ENCODE peak calls at places on chromosomes 6 and 20, in nine cellular contexts. M, R, N, L, O, S, E, V and H are unnamed samples.

GRCh38 chr20:45036044-45036755 is 64.7 kb downstream of the KCNS1 start:
- DNase-seq in R (no peak), E (no peak), S (no peak), N (no peak), L (peak), V (no peak), M (no peak), O (no peak), H (peak)

GRCh38 chr6:109454483-109455160 is 950 bp downstream of the MICAL1 start:
- DNase-seq in S (peak), O (peak), R (no peak), N (peak), V (no peak), E (peak), L (peak), M (peak), H (no peak)

GRCh38 chr20:1005452-1006027 is 3.4 kb upstream of the RSPO4 start:
- DNase-seq in O (no peak), L (peak), E (no peak), M (no peak), S (no peak), N (no peak), R (no peak), V (peak), H (peak)

GRCh38 chr6:15066433-15067337 is 179.2 kb upstream of the JARID2 start:
- DNase-seq in E (peak), O (peak), M (no peak), L (peak), N (peak), V (no peak), R (peak), S (peak), H (peak)

GRCh38 chr6:53418288-53418687 is 69.5 kb upstream of the ELOVL5 start:
- DNase-seq in M (no peak), R (no peak), N (no peak), L (no peak), O (no peak), E (no peak), V (no peak), S (no peak), H (no peak)

GRCh38 chr6:42440027-42440426 is 11.7 kb downstream of the TRERF1 start:
- DNase-seq in N (no peak), O (no peak), V (no peak), S (no peak), E (no peak), L (peak), R (peak), M (no peak), H (no peak)

GRCh38 chr6:119020597-119021561 is 57.6 kb downstream of the FAM184A start:
- DNase-seq in V (no peak), N (no peak), S (no peak), L (no peak), E (no peak), O (no peak), M (no peak), R (no peak), H (no peak)

GRCh38 chr6:134446228-134446848 is 128.4 kb upstream of the SGK1 start:
- DNase-seq in V (no peak), O (no peak), N (no peak), L (peak), M (no peak), R (no peak), E (no peak), S (no peak), H (peak)

GRCh38 chr6:21915707-21916399 is 322.3 kb downstream of the SOX4 start:
- DNase-seq in S (no peak), E (no peak), M (no peak), V (no peak), R (no peak), O (no peak), L (peak), N (no peak), H (peak)
- H3K4me3 ChIP-seq in S (no peak), E (no peak), M (no peak), V (no peak), R (no peak), O (no peak), L (no peak), N (no peak), H (no peak)

GRCh38 chr6:148465011-148465335 is 122.3 kb downstream of the SASH1 start:
- DNase-seq in N (no peak), M (no peak), L (no peak), O (no peak), V (no peak), E (no peak), S (no peak), R (no peak), H (no peak)
- TF ChIP-seq CTCF in N (no peak), M (peak), L (no peak), O (no peak), V (no peak), E (no peak), S (no peak), R (no peak), H (no peak)

DNA sequence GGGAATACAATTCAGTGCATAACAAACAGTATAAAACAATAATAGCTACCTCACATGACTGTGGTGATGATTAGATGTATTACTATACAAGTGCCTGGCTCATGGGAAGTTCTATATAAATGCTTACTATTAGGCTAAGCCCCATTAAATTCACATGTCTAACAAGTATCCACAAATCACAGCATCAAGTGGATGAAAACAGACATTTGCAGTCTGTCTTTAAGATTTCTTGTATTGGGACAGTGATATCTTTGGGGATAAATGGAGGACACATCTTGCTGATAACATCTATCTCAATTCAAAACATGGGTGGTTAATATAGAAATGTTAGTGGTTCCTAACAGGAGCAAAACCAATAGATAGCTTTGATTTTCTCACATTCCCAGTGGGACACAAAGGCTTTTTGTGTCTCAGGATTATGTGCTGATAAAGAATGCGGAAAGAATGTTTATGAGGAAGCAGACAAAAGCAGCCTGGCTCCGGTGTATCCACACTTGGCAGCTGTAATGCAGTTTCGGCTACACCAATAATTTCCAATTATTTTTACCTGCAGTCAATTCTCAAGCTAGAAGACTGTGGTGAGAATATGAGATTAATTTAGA is 29.3 kb downstream of the PTPRK start:
- DNase-seq in L (peak), N (no peak), S (no peak), V (no peak), R (no peak), E (no peak), O (no peak), M (no peak), H (peak)
- H3K4me3 ChIP-seq in L (no peak), N (no peak), S (peak), V (no peak), R (no peak), E (peak), O (peak), M (no peak), H (peak)

GRCh38 chr6:228881-229651 is 63.2 kb upstream of the DUSP22 start:
- DNase-seq in V (no peak), N (no peak), L (no peak), O (no peak), M (no peak), S (no peak), R (no peak), E (no peak), H (no peak)

GRCh38 chr6:225907-226306 is 66.4 kb upstream of the DUSP22 start:
- DNase-seq in O (no peak), S (no peak), M (no peak), N (no peak), L (no peak), V (no peak), R (no peak), E (no peak), H (no peak)

GRCh38 chr6:226516-227073 is 65.7 kb upstream of the DUSP22 start:
- DNase-seq in E (no peak), M (no peak), R (no peak), N (no peak), O (no peak), L (no peak), V (no peak), S (no peak), H (no peak)

GRCh38 chr6:227812-228338 is 64.4 kb upstream of the DUSP22 start:
- DNase-seq in V (no peak), O (no peak), R (no peak), S (no peak), L (no peak), M (no peak), E (no peak), N (no peak), H (no peak)

DNA sequence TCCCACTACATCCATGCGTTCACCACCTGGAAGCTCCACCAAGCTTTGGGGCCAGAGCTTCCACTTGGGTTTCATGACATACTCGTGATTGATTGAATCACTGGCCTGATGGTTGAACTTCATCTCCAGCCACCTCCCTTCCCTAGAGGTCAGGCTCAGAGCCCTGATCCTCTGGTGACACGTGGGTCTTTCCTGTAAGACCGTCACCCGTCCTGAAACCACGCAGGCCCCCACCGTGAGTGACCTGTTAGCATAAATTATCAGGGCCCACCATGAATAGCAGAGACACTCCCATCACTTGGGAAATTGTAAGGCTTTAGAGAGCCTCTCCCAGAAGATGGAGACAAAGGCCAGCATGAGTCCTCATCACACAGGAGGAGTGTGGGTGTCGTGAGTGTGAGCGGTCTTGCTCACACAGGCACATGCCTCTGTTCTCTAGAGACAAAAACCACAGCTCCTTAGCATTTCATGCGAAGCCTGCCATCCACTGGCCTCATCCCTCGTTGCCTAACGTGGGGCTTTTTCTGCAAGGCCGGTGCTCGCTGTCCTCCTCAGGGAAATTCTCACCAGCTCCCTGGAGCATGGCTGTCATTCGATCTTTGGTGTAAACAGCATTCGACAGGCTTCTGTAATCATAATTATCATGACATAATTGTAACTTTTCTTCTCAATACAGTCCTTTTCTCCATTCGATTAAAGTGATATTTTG is 65.1 kb upstream of the DUSP22 start:
- DNase-seq in S (peak), O (no peak), E (no peak), R (no peak), L (no peak), M (no peak), V (no peak), N (no peak), H (peak)
- TF ChIP-seq CTCF in S (peak), O (peak), E (no peak), R (no peak), L (no peak), M (no peak), V (no peak), N (no peak), H (peak)

DNA sequence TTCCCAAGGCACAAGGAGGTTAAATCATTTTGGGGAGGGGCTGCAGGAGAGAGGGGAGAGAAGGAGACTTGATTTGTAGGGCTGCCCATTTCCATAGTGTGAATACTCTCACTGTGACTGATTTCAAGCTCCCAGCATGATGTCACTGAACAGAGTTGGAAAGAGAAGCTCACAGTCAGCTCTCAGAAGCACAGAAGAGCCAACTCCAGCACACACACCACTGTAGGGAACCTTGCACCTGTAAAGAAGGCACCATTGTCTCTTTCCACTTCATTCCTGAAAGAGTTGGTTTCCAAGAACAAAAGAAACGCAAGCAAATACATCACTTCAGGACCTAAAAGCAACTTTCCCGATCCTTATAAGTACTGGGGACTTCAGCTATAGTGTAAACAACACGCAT is 12.7 kb upstream of the STK35 start:
- DNase-seq in O (no peak), S (no peak), N (no peak), L (no peak), E (no peak), M (no peak), V (no peak), R (no peak), H (no peak)
- H3K4me3 ChIP-seq in O (no peak), S (no peak), N (no peak), L (no peak), E (no peak), M (no peak), V (no peak), R (no peak), H (no peak)

GRCh38 chr6:71289802-71290175 is 1.2 kb downstream of the OGFRL1 start:
- DNase-seq in N (no peak), S (no peak), R (no peak), O (no peak), L (no peak), M (no peak), V (no peak), E (no peak), H (no peak)

GRCh38 chr6:71287038-71287437 is 1.6 kb upstream of the OGFRL1 start:
- DNase-seq in M (no peak), L (no peak), N (peak), S (no peak), E (no peak), R (peak), V (no peak), O (no peak), H (peak)

GRCh38 chr6:71287926-71288227 is 734 bp upstream of the OGFRL1 start:
- DNase-seq in E (no peak), S (no peak), O (no peak), L (no peak), V (no peak), R (no peak), M (no peak), N (no peak), H (no peak)

GRCh38 chr6:71289039-71289801 is 609 bp downstream of the OGFRL1 start:
- DNase-seq in S (no peak), N (no peak), V (no peak), M (peak), E (no peak), L (peak), R (peak), O (peak), H (peak)

DNA sequence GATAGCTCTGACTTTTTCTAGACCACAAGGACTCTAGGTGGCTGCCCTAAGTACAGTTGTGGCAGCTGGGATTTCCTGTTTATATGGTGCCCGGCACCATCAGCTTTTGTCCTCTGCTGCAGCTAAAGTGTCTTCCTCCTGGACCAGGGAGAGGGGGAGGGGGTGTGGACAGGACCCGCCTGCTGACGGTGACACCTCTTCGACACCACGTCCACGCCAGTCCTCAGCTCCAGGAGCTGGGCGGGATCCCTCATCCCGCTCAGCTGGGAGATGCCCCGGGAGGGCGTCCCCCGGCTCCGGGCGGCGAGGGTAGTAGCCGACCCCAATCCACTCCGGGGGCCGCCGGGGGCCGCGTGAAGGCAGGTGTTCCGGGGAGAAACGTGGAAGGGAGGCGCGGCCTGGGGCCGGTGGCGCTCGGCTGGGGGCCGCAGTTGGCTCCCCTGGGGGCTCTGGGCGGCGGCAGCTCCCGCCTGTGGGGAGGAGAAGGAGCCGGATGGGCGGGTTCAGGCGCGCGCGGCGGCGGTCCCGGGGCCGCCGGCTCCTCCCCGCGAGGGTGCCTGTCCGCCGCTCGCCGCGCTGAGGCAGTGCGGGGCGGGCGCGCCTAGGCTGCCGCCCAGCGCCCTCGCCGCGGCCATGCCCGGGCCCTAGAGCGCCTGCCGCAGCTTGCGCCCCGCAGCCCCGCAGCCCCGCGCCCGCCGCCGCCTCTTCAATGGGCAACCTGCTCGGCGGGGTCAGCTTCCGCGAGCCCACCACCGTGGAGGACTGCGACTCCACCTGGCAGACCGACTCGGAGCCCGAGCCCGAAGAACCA is at the start of gene OGFRL1:
- DNase-seq in S (peak), R (peak), N (peak), E (peak), O (peak), L (peak), M (peak), V (peak), H (peak)
- TF ChIP-seq CTCF in S (no peak), R (no peak), N (no peak), E (peak), O (peak), L (no peak), M (no peak), V (peak), H (no peak)

GRCh38 chr6:2124260-2124709 is 121.1 kb downstream of the GMDS start:
- DNase-seq in V (no peak), M (no peak), L (peak), R (no peak), N (peak), E (no peak), O (no peak), S (no peak), H (peak)
- H3K4me3 ChIP-seq in V (no peak), M (no peak), L (no peak), R (no peak), N (no peak), E (no peak), O (no peak), S (no peak), H (peak)

DNA sequence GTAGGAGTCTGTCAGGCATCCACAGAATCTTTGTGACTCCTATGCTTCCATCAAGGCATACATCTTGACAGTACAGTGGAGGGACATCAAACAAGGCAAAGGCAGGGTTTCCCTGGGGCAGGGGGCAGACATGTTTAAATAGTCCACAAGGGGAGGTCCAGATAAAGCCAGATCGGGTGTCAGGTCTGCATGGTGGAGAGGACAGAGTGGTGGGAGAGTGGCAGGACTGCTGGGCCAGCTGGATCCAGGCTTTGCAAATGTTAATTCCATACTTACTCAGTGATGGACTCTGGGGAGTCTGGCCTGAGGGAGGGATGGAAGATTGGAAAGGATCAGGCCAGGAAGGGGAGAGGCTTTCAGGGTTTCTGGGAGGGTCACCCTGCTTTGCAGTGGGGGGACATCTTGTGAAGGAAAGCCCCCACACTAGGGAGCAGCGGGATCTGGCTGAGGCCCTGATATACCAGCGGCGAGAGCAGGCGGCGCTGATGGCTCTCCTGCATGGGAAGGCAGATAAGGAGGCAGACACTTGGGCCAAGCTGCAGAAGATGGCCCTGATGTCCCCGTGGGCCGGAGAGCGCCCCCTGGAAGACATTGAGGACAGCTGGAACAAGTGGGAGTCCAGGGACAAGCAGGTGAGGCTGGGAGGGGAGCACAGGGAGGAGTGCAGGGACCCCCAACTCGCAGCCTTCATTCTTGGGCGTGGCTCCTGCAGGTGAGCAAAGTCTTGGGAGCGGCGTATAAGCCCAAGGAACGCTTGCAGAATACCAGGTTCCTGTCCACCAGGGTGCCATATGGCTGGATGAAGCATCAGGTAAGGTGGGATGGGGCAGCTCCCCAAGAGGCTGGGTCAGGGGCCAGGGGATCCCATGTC is 44.6 kb downstream of the SUN5 start:
- DNase-seq in R (no peak), L (no peak), E (peak), M (no peak), S (no peak), N (no peak), V (no peak), O (no peak), H (no peak)
- TF ChIP-seq CTCF in R (no peak), L (no peak), E (no peak), M (no peak), S (no peak), N (no peak), V (no peak), O (no peak), H (no peak)

GRCh38 chr6:16358531-16359138 is 120.2 kb downstream of the GMPR start:
- DNase-seq in R (no peak), O (no peak), E (no peak), V (no peak), S (no peak), N (no peak), L (no peak), M (no peak), H (no peak)
- H3K4me3 ChIP-seq in R (no peak), O (no peak), E (no peak), V (no peak), S (no peak), N (no peak), L (no peak), M (no peak), H (no peak)

DNA sequence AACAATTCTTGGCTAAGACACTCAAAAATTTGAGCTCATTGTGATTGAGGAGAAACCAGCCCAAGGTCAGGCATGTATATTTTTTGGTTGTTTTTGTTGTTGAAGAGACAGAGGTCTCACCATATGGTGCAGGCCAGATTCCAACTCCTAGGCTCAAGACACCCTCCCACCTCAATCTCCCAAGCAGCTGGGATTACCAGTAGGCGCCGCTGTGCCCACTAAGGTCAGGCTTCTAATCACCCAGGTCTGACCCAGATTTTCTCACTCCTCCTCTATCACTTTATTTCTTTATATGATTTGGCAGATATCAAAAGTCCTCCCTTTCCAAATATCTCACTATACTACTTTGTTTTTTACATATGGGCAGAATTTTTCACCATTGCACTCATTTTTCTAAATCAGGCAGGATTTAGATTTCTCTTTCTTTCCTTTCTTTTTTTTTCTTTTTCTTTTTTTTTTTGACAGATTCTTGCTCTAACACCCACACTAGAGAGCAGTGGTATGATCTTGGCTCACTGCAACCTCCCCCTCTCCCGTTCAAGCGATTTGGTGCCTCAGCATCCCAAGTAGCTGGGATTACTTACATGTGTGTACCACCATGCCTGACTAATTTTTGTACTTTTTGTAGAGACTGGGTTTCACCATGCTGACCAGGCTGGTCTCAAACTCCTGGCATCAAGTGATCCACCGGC is 1.7 kb upstream of the C6orf141 start:
- DNase-seq in O (no peak), L (no peak), R (no peak), N (no peak), V (no peak), M (no peak), S (no peak), E (no peak), H (no peak)
- TF ChIP-seq CTCF in O (no peak), L (peak), R (no peak), N (no peak), V (peak), M (no peak), S (no peak), E (no peak), H (peak)